ENCODE peak calls at places on chromosomes 6 and 20, in seven cellular contexts. W is hepatocyte, K is stomach, F is cardiac muscle cell, P is transverse colon, V is OCI-LY7, B is astrocyte. R is an unnamed sample. For H3K4me1, the result is how much of the 10 kb centered on the place peaks cover.

GRCh38 chr6:106098383-106099234 is 12.5 kb downstream of the PRDM1 start:
- DNase-seq in P (peak), K (peak), F (peak), B (peak), V (peak), W (peak), R (peak)

GRCh38 chr20:63977392-63978276 is 1.8 kb downstream of the SAMD10 start:
- DNase-seq in P (no peak), B (peak), V (no peak), W (peak), F (peak), K (no peak), R (peak)

GRCh38 chr20:32742322-32743236 is 688 bp downstream of the COMMD7 start:
- DNase-seq in P (no peak), K (no peak), W (peak), F (no peak), V (peak), B (no peak), R (peak)

GRCh38 chr6:169141706-169142705 is 111.6 kb downstream of the THBS2 start:
- DNase-seq in P (peak), F (no peak), W (no peak), B (peak), K (no peak), V (no peak), R (peak)

GRCh38 chr20:60266184-60266823 is 308.1 kb downstream of the CDH26 start:
- DNase-seq in V (no peak), K (no peak), P (no peak), W (no peak), B (no peak), F (no peak), R (no peak)

GRCh38 chr6:24951831-24952299 is 16.1 kb upstream of the RIPOR2 start:
- DNase-seq in W (no peak), K (no peak), P (peak), F (no peak), B (no peak), V (no peak), R (peak)

GRCh38 chr20:14093652-14094051 is 98.3 kb downstream of the MACROD2 start:
- DNase-seq in V (no peak), K (peak), F (no peak), B (no peak), W (peak), P (no peak), R (no peak)

GRCh38 chr6:154247119-154247814 is 109.3 kb downstream of the IPCEF1 start:
- DNase-seq in V (no peak), P (no peak), W (no peak), B (no peak), F (no peak), K (no peak), R (no peak)

GRCh38 chr6:24145690-24146131 is 19.7 kb downstream of the NRSN1 start:
- DNase-seq in F (no peak), K (no peak), V (no peak), B (no peak), W (no peak), P (no peak), R (no peak)

GRCh38 chr20:7248392-7248992 is 481.0 kb downstream of the BMP2 start:
- DNase-seq in B (no peak), W (no peak), K (no peak), P (no peak), F (no peak), V (no peak), R (no peak)

GRCh38 chr20:13455713-13456112 is 183.0 kb downstream of the TASP1 start:
- DNase-seq in V (no peak), W (no peak), B (no peak), K (no peak), P (no peak), F (peak), R (no peak)

GRCh38 chr6:7451321-7451720 is 61.7 kb downstream of the RIOK1 start:
- DNase-seq in F (no peak), P (no peak), K (no peak), V (no peak), W (no peak), B (no peak), R (no peak)

GRCh38 chr6:167422934-167423333 is 98.0 kb downstream of the TTLL2 start:
- DNase-seq in K (no peak), B (no peak), W (no peak), F (no peak), P (no peak), V (no peak), R (no peak)

GRCh38 chr6:168713839-168714238 is 272.9 kb downstream of the SMOC2 start:
- DNase-seq in V (no peak), F (peak), W (peak), P (peak), B (no peak), K (peak), R (peak)

GRCh38 chr20:47855799-47856198 is 70.5 kb upstream of the SULF2 start:
- DNase-seq in P (no peak), K (no peak), W (no peak), F (no peak), V (no peak), B (no peak), R (no peak)

GRCh38 chr20:47851774-47852173 is 66.5 kb upstream of the SULF2 start:
- DNase-seq in W (no peak), V (no peak), P (no peak), B (no peak), K (no peak), F (no peak), R (no peak)

GRCh38 chr20:47857142-47857993 is 72.1 kb upstream of the SULF2 start:
- DNase-seq in W (peak), B (peak), K (no peak), V (peak), P (no peak), F (peak), R (no peak)

GRCh38 chr20:47857994-47858557 is 72.8 kb upstream of the SULF2 start:
- DNase-seq in W (peak), K (no peak), P (no peak), B (peak), F (peak), V (no peak), R (no peak)

GRCh38 chr20:47854687-47855212 is 69.5 kb upstream of the SULF2 start:
- DNase-seq in F (peak), K (no peak), B (peak), V (peak), P (peak), W (peak), R (no peak)
- TF ChIP-seq CTCF in F (peak), K (no peak), B (peak), V (peak), P (peak), W (peak), R (no peak)

GRCh38 chr20:48769111-48769879 is 58.5 kb downstream of the PREX1 start:
- DNase-seq in V (no peak), B (peak), F (peak), K (peak), P (no peak), W (no peak), R (no peak)
- H3K4me1 ChIP-seq in V (under half), B (under half), F (under half), K (under half), P (under half), W (under half), R (under half)

GRCh38 chr6:144307880-144308279 is 22.7 kb downstream of the UTRN start:
- DNase-seq in B (no peak), P (no peak), K (no peak), V (no peak), W (no peak), F (peak), R (no peak)

GRCh38 chr6:144314562-144314961 is 29.4 kb downstream of the UTRN start:
- DNase-seq in V (no peak), B (no peak), F (no peak), P (no peak), W (no peak), K (peak), R (no peak)

GRCh38 chr6:144314003-144314485 is 28.9 kb downstream of the UTRN start:
- DNase-seq in V (no peak), W (no peak), P (no peak), K (no peak), B (peak), F (peak), R (no peak)

GRCh38 chr6:144311361-144311760 is 26.2 kb downstream of the UTRN start:
- DNase-seq in B (no peak), P (no peak), V (no peak), F (no peak), W (no peak), K (no peak), R (no peak)

DNA sequence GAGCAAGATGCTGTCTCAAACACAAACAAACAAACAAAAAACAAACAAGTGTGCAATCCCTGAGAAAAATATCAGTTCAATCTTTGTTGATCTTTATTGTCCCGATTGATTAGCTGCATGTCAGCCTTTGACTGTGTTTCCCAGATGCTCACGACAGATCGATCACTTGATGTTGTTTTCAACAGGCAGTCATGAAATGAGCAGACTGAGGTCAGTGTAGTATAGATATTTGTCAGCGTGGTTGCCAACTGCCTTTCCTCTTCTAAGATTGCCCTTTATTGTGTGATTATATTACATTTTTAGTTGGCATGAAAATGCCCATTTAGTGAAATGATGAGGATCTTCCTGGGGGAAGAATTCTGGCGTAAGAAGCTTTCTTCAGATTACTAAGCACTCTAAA is 25.6 kb downstream of the UTRN start:
- DNase-seq in P (no peak), W (no peak), V (no peak), B (no peak), K (no peak), F (no peak), R (no peak)
- H3K4me3 ChIP-seq in P (no peak), W (no peak), V (no peak), B (no peak), K (no peak), F (no peak), R (no peak)

GRCh38 chr6:38068854-38069253 is 249.3 kb downstream of the ZFAND3 start:
- DNase-seq in W (no peak), K (no peak), B (no peak), F (peak), P (no peak), V (no peak), R (no peak)
- TF ChIP-seq CTCF in W (peak), K (no peak), B (no peak), F (peak), P (no peak), V (no peak), R (no peak)

GRCh38 chr20:49882171-49882970 is 33.0 kb downstream of the SPATA2 start:
- DNase-seq in P (no peak), F (no peak), B (no peak), K (peak), W (no peak), V (no peak), R (no peak)

GRCh38 chr20:49883246-49883802 is 32.0 kb downstream of the SPATA2 start:
- DNase-seq in F (no peak), K (no peak), B (no peak), P (no peak), W (no peak), V (no peak), R (no peak)

GRCh38 chr20:49878977-49879376 is 36.4 kb downstream of the SPATA2 start:
- DNase-seq in V (no peak), P (no peak), W (no peak), K (no peak), B (no peak), F (no peak), R (no peak)

GRCh38 chr20:49880177-49880576 is 35.2 kb downstream of the SPATA2 start:
- DNase-seq in V (no peak), W (no peak), P (no peak), B (peak), K (peak), F (peak), R (no peak)

DNA sequence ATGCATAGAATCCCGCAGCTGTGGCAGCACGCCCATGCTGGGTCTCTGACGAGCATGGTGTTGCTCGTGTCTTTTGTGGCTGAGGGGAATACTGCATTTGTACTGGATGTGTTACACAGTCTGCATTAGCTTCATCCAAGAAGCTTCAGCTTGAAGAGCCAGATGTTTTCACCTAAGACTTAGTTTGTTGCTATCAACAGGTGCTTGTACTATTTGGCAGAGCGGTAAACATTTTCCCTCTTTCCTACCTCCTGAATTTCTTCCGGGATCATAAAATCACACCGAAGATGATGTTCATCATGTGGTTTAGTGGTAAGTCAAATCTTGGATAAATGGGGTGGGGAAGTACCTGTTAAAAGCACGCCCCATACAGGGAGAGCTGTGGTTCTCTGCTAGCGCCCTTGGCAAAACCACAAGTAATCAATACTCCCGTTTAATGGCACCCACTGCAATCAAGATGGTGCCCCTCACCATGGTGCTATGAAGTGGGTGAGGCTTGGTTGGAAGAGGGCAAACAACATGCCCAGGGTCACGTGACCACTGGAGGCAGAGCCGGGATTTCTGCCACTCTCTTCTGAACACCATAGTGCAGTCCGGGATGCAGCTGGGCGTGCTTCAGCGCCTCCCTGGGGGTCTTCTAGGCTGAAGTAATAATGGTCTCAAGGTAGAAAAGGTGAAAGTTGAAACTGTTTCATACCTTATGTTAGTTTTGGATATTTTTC is 34.4 kb downstream of the SPATA2 start:
- DNase-seq in P (no peak), B (no peak), V (no peak), F (no peak), K (peak), W (no peak), R (no peak)
- H3K4me1 ChIP-seq in P (under half), B (under half), V (under half), F (under half), K (under half), W (under half), R (under half)

GRCh38 chr6:11025911-11026635 is 18.0 kb downstream of the ELOVL2 start:
- DNase-seq in K (no peak), V (peak), W (peak), B (no peak), F (no peak), P (no peak), R (no peak)
- H3K4me3 ChIP-seq in K (no peak), V (peak), W (no peak), B (no peak), F (peak), P (no peak), R (no peak)

GRCh38 chr6:1062786-1063545 is 248.9 kb upstream of the FOXQ1 start:
- DNase-seq in F (no peak), W (no peak), K (no peak), P (no peak), B (no peak), V (no peak), R (no peak)
- TF ChIP-seq CTCF in F (no peak), W (no peak), K (no peak), P (no peak), B (no peak), V (no peak), R (no peak)